ENCODE peak calls at places on chromosomes 6 and 20, in five cellular contexts. One of them, this sample, is unnamed. For H3K9me3, the result is how much of the 10 kb centered on the place peaks cover.

GRCh38 chr20:9279905-9280304 is 211.0 kb downstream of the PLCB4 start:
- DNase-seq in ascending aorta: no peak
- DNase-seq in AG04450: no peak
- DNase-seq in adrenal gland: no peak
- DNase-seq in tibial nerve: no peak
- DNase-seq in this sample: no peak

GRCh38 chr6:18471232-18471964 is 84.2 kb downstream of the RNF144B start:
- DNase-seq in adrenal gland: no peak
- DNase-seq in ascending aorta: no peak
- DNase-seq in tibial nerve: no peak
- DNase-seq in AG04450: no peak
- DNase-seq in this sample: no peak

GRCh38 chr20:37394543-37395410 is 48.8 kb downstream of the SRC start:
- DNase-seq in adrenal gland: no peak
- DNase-seq in AG04450: no peak
- DNase-seq in ascending aorta: no peak
- DNase-seq in tibial nerve: no peak
- DNase-seq in this sample: no peak

GRCh38 chr6:107811591-107812218 is 12.4 kb downstream of the SCML4 start:
- DNase-seq in adrenal gland: no peak
- DNase-seq in AG04450: no peak
- DNase-seq in ascending aorta: no peak
- DNase-seq in tibial nerve: no peak
- DNase-seq in this sample: no peak

GRCh38 chr6:74742793-74743508 is 462.9 kb downstream of the COL12A1 start:
- DNase-seq in tibial nerve: no peak
- DNase-seq in adrenal gland: no peak
- DNase-seq in AG04450: no peak
- DNase-seq in ascending aorta: no peak
- DNase-seq in this sample: no peak

GRCh38 chr6:81731814-81732213 is 20.7 kb downstream of the TENT5A start:
- DNase-seq in adrenal gland: no peak
- DNase-seq in ascending aorta: no peak
- DNase-seq in AG04450: no peak
- DNase-seq in tibial nerve: no peak
- DNase-seq in this sample: no peak

GRCh38 chr20:62902926-62903615 is 23.2 kb downstream of the DIDO1 start:
- DNase-seq in ascending aorta: no peak
- DNase-seq in AG04450: peak
- DNase-seq in adrenal gland: no peak
- DNase-seq in tibial nerve: no peak
- DNase-seq in this sample: no peak

GRCh38 chr6:125095501-125096301 is 57.9 kb upstream of the TPD52L1 start:
- DNase-seq in AG04450: peak
- DNase-seq in tibial nerve: no peak
- DNase-seq in adrenal gland: no peak
- DNase-seq in ascending aorta: no peak
- DNase-seq in this sample: no peak

GRCh38 chr6:108946695-108947094 is 98.5 kb downstream of the ARMC2 start:
- DNase-seq in ascending aorta: no peak
- DNase-seq in adrenal gland: no peak
- DNase-seq in AG04450: no peak
- DNase-seq in tibial nerve: no peak
- DNase-seq in this sample: no peak

GRCh38 chr6:57040011-57040410 is 6.5 kb upstream of the KIAA1586 start:
- DNase-seq in tibial nerve: no peak
- DNase-seq in adrenal gland: no peak
- DNase-seq in ascending aorta: no peak
- DNase-seq in AG04450: no peak
- DNase-seq in this sample: no peak

GRCh38 chr6:147126618-147127022 is 77.6 kb upstream of the STXBP5 start:
- DNase-seq in ascending aorta: no peak
- DNase-seq in AG04450: no peak
- DNase-seq in tibial nerve: no peak
- DNase-seq in adrenal gland: no peak
- DNase-seq in this sample: no peak

GRCh38 chr6:106199331-106199730 is 113.2 kb downstream of the PRDM1 start:
- DNase-seq in tibial nerve: no peak
- DNase-seq in adrenal gland: no peak
- DNase-seq in AG04450: no peak
- DNase-seq in ascending aorta: no peak
- DNase-seq in this sample: no peak

GRCh38 chr6:15129872-15130271 is 116.0 kb upstream of the JARID2 start:
- DNase-seq in AG04450: no peak
- DNase-seq in ascending aorta: no peak
- DNase-seq in tibial nerve: no peak
- DNase-seq in adrenal gland: no peak
- DNase-seq in this sample: no peak

GRCh38 chr6:169654590-169655391 is 47.0 kb downstream of the WDR27 start:
- DNase-seq in adrenal gland: peak
- DNase-seq in ascending aorta: no peak
- DNase-seq in tibial nerve: peak
- DNase-seq in AG04450: peak
- DNase-seq in this sample: peak

GRCh38 chr6:46331461-46331860 is 159.8 kb downstream of the RCAN2 start:
- DNase-seq in AG04450: no peak
- DNase-seq in adrenal gland: no peak
- DNase-seq in tibial nerve: no peak
- DNase-seq in ascending aorta: no peak
- DNase-seq in this sample: no peak

GRCh38 chr6:75348882-75349261 is 64.3 kb upstream of the TMEM30A start:
- DNase-seq in ascending aorta: no peak
- DNase-seq in adrenal gland: no peak
- DNase-seq in AG04450: no peak
- DNase-seq in tibial nerve: no peak
- DNase-seq in this sample: no peak

GRCh38 chr6:128507337-128508310 is 12.8 kb downstream of the PTPRK start:
- DNase-seq in ascending aorta: no peak
- DNase-seq in AG04450: no peak
- DNase-seq in tibial nerve: no peak
- DNase-seq in adrenal gland: no peak
- DNase-seq in this sample: no peak

GRCh38 chr6:43924222-43924702 is 154.3 kb downstream of the VEGFA start:
- DNase-seq in tibial nerve: no peak
- DNase-seq in ascending aorta: no peak
- DNase-seq in adrenal gland: no peak
- DNase-seq in AG04450: no peak
- DNase-seq in this sample: peak

GRCh38 chr20:39049684-39050554 is 87.8 kb downstream of the DHX35 start:
- DNase-seq in ascending aorta: no peak
- DNase-seq in tibial nerve: peak
- DNase-seq in adrenal gland: peak
- DNase-seq in AG04450: peak
- DNase-seq in this sample: peak

GRCh38 chr6:3612341-3613041 is 139.0 kb downstream of the PXDC1 start:
- DNase-seq in AG04450: peak
- DNase-seq in tibial nerve: no peak
- DNase-seq in ascending aorta: no peak
- DNase-seq in adrenal gland: peak
- DNase-seq in this sample: no peak

GRCh38 chr20:45823949-45824835 is 2.9 kb downstream of the TNNC2 start:
- DNase-seq in AG04450: no peak
- DNase-seq in tibial nerve: no peak
- DNase-seq in ascending aorta: no peak
- DNase-seq in adrenal gland: peak
- DNase-seq in this sample: peak

GRCh38 chr20:15236812-15237211 is 899.4 kb upstream of the FLRT3 start:
- DNase-seq in adrenal gland: peak
- DNase-seq in tibial nerve: no peak
- DNase-seq in AG04450: no peak
- DNase-seq in ascending aorta: no peak
- DNase-seq in this sample: no peak

GRCh38 chr20:57620274-57620990 is at the start of gene ZBP1:
- DNase-seq in ascending aorta: no peak
- DNase-seq in adrenal gland: no peak
- DNase-seq in AG04450: no peak
- DNase-seq in tibial nerve: no peak
- DNase-seq in this sample: no peak

GRCh38 chr20:32474009-32474716 is 111.0 kb downstream of the NOL4L start:
- DNase-seq in AG04450: no peak
- DNase-seq in ascending aorta: no peak
- DNase-seq in adrenal gland: no peak
- DNase-seq in tibial nerve: no peak
- DNase-seq in this sample: no peak
- H3K4me3 ChIP-seq in AG04450: peak
- H3K4me3 ChIP-seq in ascending aorta: peak
- H3K4me3 ChIP-seq in adrenal gland: no peak
- H3K4me3 ChIP-seq in tibial nerve: peak
- H3K4me3 ChIP-seq in this sample: no peak

DNA sequence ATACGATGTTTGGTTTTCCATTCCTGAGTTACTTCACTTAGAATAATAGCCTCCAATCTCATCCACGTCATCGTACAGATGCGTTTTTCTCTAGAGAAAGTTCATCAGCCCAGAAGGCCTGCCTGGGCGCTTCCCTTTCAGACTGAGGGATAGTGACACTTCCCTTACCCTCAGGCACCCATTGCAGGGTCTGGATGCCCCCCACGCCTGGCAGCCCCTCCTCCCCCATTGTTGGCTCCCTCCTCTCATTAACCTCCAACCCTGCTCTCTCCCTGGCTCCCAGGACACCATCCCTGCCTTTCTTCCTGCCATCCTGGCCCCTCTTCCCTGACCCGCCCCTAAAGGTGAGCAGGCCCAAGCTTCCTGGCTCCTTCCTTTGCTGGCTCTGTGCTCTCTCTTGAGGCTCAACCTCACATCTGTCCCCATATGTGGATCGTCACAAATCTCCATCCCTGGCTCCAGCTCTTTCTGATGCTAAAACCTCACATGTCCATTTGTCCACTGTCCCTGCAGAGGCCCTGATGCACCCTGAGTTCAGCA is 145.2 kb downstream of the SYCP2 start:
- DNase-seq in adrenal gland: no peak
- DNase-seq in ascending aorta: no peak
- DNase-seq in tibial nerve: no peak
- DNase-seq in AG04450: no peak
- DNase-seq in this sample: no peak
- H3K9me3 ChIP-seq in adrenal gland: under half
- H3K9me3 ChIP-seq in ascending aorta: under half
- H3K9me3 ChIP-seq in tibial nerve: under half
- H3K9me3 ChIP-seq in AG04450: under half
- H3K9me3 ChIP-seq in this sample: under half

GRCh38 chr20:60137657-60138245 is 179.5 kb downstream of the CDH26 start:
- DNase-seq in tibial nerve: no peak
- DNase-seq in AG04450: no peak
- DNase-seq in ascending aorta: no peak
- DNase-seq in adrenal gland: no peak
- DNase-seq in this sample: peak
- H3K4me3 ChIP-seq in tibial nerve: peak
- H3K4me3 ChIP-seq in AG04450: no peak
- H3K4me3 ChIP-seq in ascending aorta: peak
- H3K4me3 ChIP-seq in adrenal gland: no peak
- H3K4me3 ChIP-seq in this sample: peak

DNA sequence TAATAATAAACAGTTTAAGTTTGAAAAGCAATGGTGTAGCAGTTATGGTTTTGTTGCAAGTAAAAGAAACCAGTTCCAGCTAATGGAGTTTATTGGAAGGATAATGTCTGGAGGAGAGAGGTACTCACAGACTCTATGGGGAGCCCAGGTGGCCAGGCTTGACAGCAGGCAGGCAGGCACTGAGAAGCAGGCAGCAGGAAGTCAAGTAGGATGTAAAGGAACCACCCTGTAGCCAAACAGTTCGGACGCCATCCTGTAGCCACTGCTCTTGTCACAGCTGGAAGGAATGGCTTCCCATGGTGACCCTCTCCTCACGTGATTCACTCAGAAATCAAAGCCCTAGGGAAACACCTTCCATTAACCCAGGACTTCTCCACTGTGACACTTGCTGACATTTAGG is 96.7 kb upstream of the MC3R start:
- DNase-seq in AG04450: no peak
- DNase-seq in ascending aorta: no peak
- DNase-seq in adrenal gland: no peak
- DNase-seq in tibial nerve: no peak
- DNase-seq in this sample: no peak
- H3K9me3 ChIP-seq in AG04450: under half
- H3K9me3 ChIP-seq in ascending aorta: under half
- H3K9me3 ChIP-seq in adrenal gland: under half
- H3K9me3 ChIP-seq in tibial nerve: under half
- H3K9me3 ChIP-seq in this sample: under half

DNA sequence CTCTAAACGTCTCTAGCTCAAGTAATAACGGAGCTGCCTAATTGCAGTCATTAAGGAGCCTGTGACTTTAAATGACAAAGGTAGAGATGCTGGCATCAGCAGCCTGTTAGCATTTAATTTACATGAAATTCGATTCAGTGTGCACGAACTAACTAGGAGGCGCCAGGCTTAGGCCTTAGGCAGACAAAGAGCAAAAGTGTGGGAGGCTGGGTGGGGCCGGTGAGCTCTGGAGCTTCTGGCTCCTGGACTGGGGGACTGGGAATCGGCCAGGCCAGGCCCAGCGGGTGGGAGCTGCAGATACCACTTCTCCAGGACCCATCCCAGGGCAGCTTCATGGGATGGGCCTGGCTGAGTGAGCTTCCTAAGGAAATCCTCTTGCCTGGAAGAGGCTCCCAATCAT is 170.0 kb upstream of the AGPAT4 start:
- DNase-seq in adrenal gland: no peak
- DNase-seq in ascending aorta: no peak
- DNase-seq in tibial nerve: no peak
- DNase-seq in AG04450: no peak
- DNase-seq in this sample: no peak
- H3K4me3 ChIP-seq in adrenal gland: no peak
- H3K4me3 ChIP-seq in ascending aorta: no peak
- H3K4me3 ChIP-seq in tibial nerve: no peak
- H3K4me3 ChIP-seq in AG04450: no peak
- H3K4me3 ChIP-seq in this sample: no peak

This sample was measured in CD8-positive, alpha-beta T cell.